ENCODE peak calls at places on chromosomes 3 and 15, in ten cellular contexts. B, C, L, Y, J, O, W, P, D and M are unnamed samples.

GRCh38 chr3:48187579-48188265 is 495 bp downstream of the CDC25A start:
- DNase-seq in J (no peak), W (no peak), P (no peak), L (peak; percentile 50), Y (no peak), O (no peak), D (no peak), B (peak; percentile 39), C (no peak), M (no peak)

GRCh38 chr3:10551821-10552630 is 46.6 kb upstream of the ATP2B2 start:
- DNase-seq in L (no peak), Y (peak; percentile 63), B (no peak), D (no peak), J (peak; percentile 34), C (no peak), O (peak; percentile 79), P (no peak), W (no peak), M (peak; percentile 88)

GRCh38 chr3:184129012-184129411 is 6.1 kb upstream of the EIF2B5 start:
- DNase-seq in B (peak; percentile 74), C (peak; percentile 36), W (no peak), Y (no peak), P (no peak), O (no peak), D (no peak), J (no peak), L (peak; percentile 35), M (no peak)

GRCh38 chr15:101258238-101259144 is 6.6 kb upstream of the CHSY1 start:
- DNase-seq in Y (peak; percentile 78), D (peak; percentile 48), O (no peak), P (peak; percentile 38), J (no peak), C (peak; percentile 80), W (no peak), B (peak; percentile 88), L (peak; percentile 71), M (no peak)

GRCh38 chr3:48467473-48468267 is 21.1 kb downstream of the ATRIP start:
- DNase-seq in P (no peak), Y (no peak), J (no peak), D (no peak), O (no peak), L (no peak), B (no peak), W (no peak), C (no peak), M (no peak)

GRCh38 chr15:85582719-85583089 is 202.3 kb downstream of the AKAP13 start:
- DNase-seq in C (peak; percentile 98), L (peak; percentile 53), W (no peak), Y (peak; percentile 77), D (no peak), P (no peak), J (peak; percentile 35), O (no peak), B (no peak), M (no peak)

GRCh38 chr15:92813440-92813839 is 86.7 kb upstream of the CHD2 start:
- DNase-seq in W (no peak), O (no peak), J (no peak), L (no peak), Y (no peak), C (no peak), P (no peak), D (no peak), B (no peak), M (no peak)

GRCh38 chr3:15283702-15284101 is 48.7 kb downstream of the SH3BP5 start:
- DNase-seq in O (no peak), L (no peak), J (no peak), W (no peak), Y (no peak), B (no peak), P (no peak), D (no peak), C (no peak), M (no peak)

GRCh38 chr3:190512666-190513065 is 1.2 kb upstream of the IL1RAP start:
- DNase-seq in J (no peak), Y (no peak), O (no peak), C (no peak), B (no peak), L (no peak), P (no peak), W (no peak), D (no peak), M (no peak)

GRCh38 chr3:190517696-190518095 is 3.8 kb downstream of the IL1RAP start:
- DNase-seq in P (no peak), O (no peak), B (no peak), L (no peak), D (no peak), W (no peak), J (no peak), Y (no peak), C (no peak), M (no peak)

GRCh38 chr3:190516416-190516815 is 2.5 kb downstream of the IL1RAP start:
- DNase-seq in P (no peak), C (no peak), Y (no peak), B (no peak), L (no peak), O (no peak), D (no peak), J (no peak), W (no peak), M (no peak)

GRCh38 chr3:190514163-190515153 is 573 bp downstream of the IL1RAP start:
- DNase-seq in Y (peak; percentile 71), D (no peak), C (peak; percentile 57), W (no peak), L (peak; percentile 57), O (peak; percentile 79), B (peak; percentile 49), J (peak; percentile 24), P (no peak), M (no peak)

GRCh38 chr3:190513409-190514162 is at the start of gene IL1RAP:
- DNase-seq in W (peak; percentile 67), P (peak; percentile 64), L (peak; percentile 93), O (peak; percentile 95), C (peak; percentile 91), D (peak; percentile 97), J (peak; percentile 85), B (peak; percentile 93), Y (peak; percentile 94), M (peak; percentile 94)
- TF ChIP-seq POLR2AphosphoS5 in W (no peak), P (no peak), L (peak; percentile 51), O (peak; percentile 88), C (peak; percentile 23), D (peak; percentile 76), J (peak; percentile 75), B (peak; percentile 47), Y (peak; percentile 84), M (peak; percentile 80)

DNA sequence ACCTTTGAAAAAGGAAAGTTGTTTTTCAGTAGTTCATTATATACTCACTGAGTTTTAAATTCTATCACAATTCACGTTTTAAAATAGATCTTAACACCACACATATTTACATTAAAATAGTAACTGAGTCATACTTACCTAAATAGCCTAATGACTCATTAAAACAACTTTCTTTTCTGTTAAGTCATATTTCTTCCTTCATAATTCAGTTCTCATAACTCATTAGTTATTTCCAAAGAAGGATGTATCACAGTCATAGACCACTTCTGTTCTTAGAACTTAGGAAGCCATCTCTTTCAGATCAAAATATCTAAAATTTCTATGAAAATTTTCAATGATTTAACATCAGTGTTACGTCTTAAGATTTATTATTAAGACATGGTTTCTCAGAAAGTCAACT is 885.9 kb downstream of the FHIT start:
- DNase-seq in D (no peak), W (no peak), L (no peak), P (no peak), J (no peak), C (peak; percentile 2), O (no peak), Y (no peak), B (no peak), M (no peak)
- H3K4me3 ChIP-seq in D (no peak overlapping the region), W (no peak overlapping the region), L (no peak overlapping the region), P (no peak overlapping the region), J (no peak overlapping the region), C (no peak overlapping the region), O (no peak overlapping the region), Y (no peak overlapping the region), B (no peak overlapping the region), M (no peak overlapping the region)

GRCh38 chr15:58919232-58919631 is 14.2 kb downstream of the SLTM start:
- DNase-seq in B (no peak), P (no peak), W (no peak), J (no peak), C (no peak), D (no peak), Y (no peak), L (no peak), O (no peak), M (no peak)

GRCh38 chr15:58923284-58923683 is 10.2 kb downstream of the SLTM start:
- DNase-seq in P (no peak), B (no peak), J (no peak), Y (no peak), W (no peak), O (no peak), D (no peak), L (no peak), C (no peak), M (no peak)

GRCh38 chr15:58921267-58921666 is 12.2 kb downstream of the SLTM start:
- DNase-seq in O (no peak), P (no peak), W (no peak), B (no peak), C (no peak), Y (no peak), L (no peak), D (no peak), J (no peak), M (no peak)

GRCh38 chr15:58916962-58917361 is 16.5 kb downstream of the SLTM start:
- DNase-seq in L (no peak), O (no peak), D (no peak), B (no peak), J (no peak), C (no peak), P (no peak), Y (no peak), W (no peak), M (no peak)

GRCh38 chr15:58918239-58918638 is 15.2 kb downstream of the SLTM start:
- DNase-seq in O (no peak), P (no peak), C (peak; percentile 16), Y (no peak), L (no peak), W (no peak), D (no peak), B (no peak), J (no peak), M (no peak)
- H3K27ac ChIP-seq in O (no peak overlapping the region), P (peak overlapping the region; percentile 7), C (no peak overlapping the region), Y (no peak overlapping the region), L (no peak overlapping the region), W (no peak overlapping the region), D (no peak overlapping the region), B (peak overlapping the region; percentile 46), J (no peak overlapping the region), M (no peak overlapping the region)

GRCh38 chr15:69084404-69085030 is 70.0 kb downstream of the NOX5 start:
- DNase-seq in B (no peak), D (peak; percentile 98), C (no peak), L (no peak), W (no peak), P (no peak), J (no peak), Y (no peak), O (no peak), M (no peak)

GRCh38 chr15:69088300-69088965 is 72.0 kb upstream of the GLCE start:
- DNase-seq in W (no peak), O (no peak), Y (no peak), D (no peak), B (peak; percentile 36), J (no peak), L (no peak), C (no peak), P (no peak), M (no peak)

GRCh38 chr15:69086427-69087205 is 72.1 kb downstream of the NOX5 start:
- DNase-seq in L (no peak), J (no peak), W (peak; percentile 54), B (peak; percentile 48), C (no peak), O (no peak), Y (no peak), P (no peak), D (no peak), M (no peak)

GRCh38 chr15:69087581-69087980 is 72.9 kb upstream of the GLCE start:
- DNase-seq in W (no peak), L (no peak), C (no peak), B (no peak), D (no peak), Y (no peak), J (no peak), O (no peak), P (no peak), M (no peak)

GRCh38 chr15:69085325-69086081 is 71.0 kb downstream of the NOX5 start:
- DNase-seq in P (no peak), J (no peak), O (no peak), B (no peak), W (no peak), Y (no peak), L (no peak), D (peak; percentile 73), C (no peak), M (no peak)
- TF ChIP-seq POLR2AphosphoS5 in P (no peak), J (no peak), O (no peak), B (no peak), W (no peak), Y (no peak), L (no peak), D (no peak), C (no peak), M (no peak)